ENCODE peak calls at places on chromosome 9, in seven cellular contexts. G, M, V, Q, J, L and W are unnamed samples.

GRCh38 chr9:125646222-125647100 is 60.5 kb downstream of the MAPKAP1 start:
- DNase-seq in M (no peak), G (no peak), L (no peak), V (peak), J (no peak), Q (no peak), W (no peak)

GRCh38 chr9:86452194-86452828 is 98.1 kb upstream of the TUT7 start:
- DNase-seq in Q (no peak), G (peak), J (no peak), V (peak), M (no peak), L (peak), W (no peak)

GRCh38 chr9:9552665-9553064 is 1060.1 kb downstream of the PTPRD start:
- DNase-seq in L (no peak), V (no peak), Q (no peak), J (no peak), G (no peak), M (no peak), W (no peak)

GRCh38 chr9:93210324-93210973 is 26.5 kb downstream of the WNK2 start:
- DNase-seq in J (no peak), M (no peak), G (peak), L (no peak), V (no peak), Q (no peak), W (no peak)

GRCh38 chr9:124716795-124717194 is 54.3 kb downstream of the NR6A1 start:
- DNase-seq in V (no peak), L (peak), M (no peak), G (no peak), J (no peak), Q (no peak), W (peak)

GRCh38 chr9:127838375-127839078 is 15.9 kb downstream of the ENG start:
- DNase-seq in J (no peak), M (no peak), L (peak), G (no peak), V (peak), Q (peak), W (peak)

GRCh38 chr9:130342714-130343085 is 77.1 kb downstream of the HMCN2 start:
- DNase-seq in G (no peak), J (no peak), Q (peak), L (no peak), V (no peak), M (no peak), W (no peak)

GRCh38 chr9:101365181-101365580 is 19.6 kb downstream of the BAAT start:
- DNase-seq in Q (no peak), G (no peak), M (no peak), J (no peak), L (no peak), V (peak), W (no peak)

GRCh38 chr9:73219985-73220626 is 68.4 kb downstream of the ANXA1 start:
- DNase-seq in L (peak), M (no peak), Q (no peak), G (no peak), J (no peak), V (peak), W (peak)

GRCh38 chr9:14909631-14910177 is 524 bp downstream of the FREM1 start:
- DNase-seq in J (no peak), Q (no peak), V (no peak), G (no peak), L (no peak), M (peak), W (no peak)

GRCh38 chr9:96758845-96759673 is 18.8 kb downstream of the ZNF510 start:
- DNase-seq in J (no peak), V (peak), L (no peak), M (peak), Q (no peak), G (no peak), W (peak)

GRCh38 chr9:75039804-75040203 is 11.7 kb upstream of the CARNMT1 start:
- DNase-seq in V (no peak), J (no peak), L (peak), G (no peak), Q (no peak), M (no peak), W (no peak)

GRCh38 chr9:129708799-129709198 is 43.4 kb downstream of the PRRX2 start:
- DNase-seq in V (no peak), J (no peak), M (no peak), L (peak), G (no peak), Q (no peak), W (no peak)

GRCh38 chr9:105438136-105438839 is 9.5 kb upstream of the FSD1L start:
- DNase-seq in M (no peak), G (no peak), V (peak), Q (no peak), L (peak), J (no peak), W (peak)

GRCh38 chr9:105697871-105698270 is 3.5 kb downstream of the TMEM38B start:
- DNase-seq in G (no peak), M (no peak), Q (no peak), J (no peak), L (no peak), V (no peak), W (peak)

DNA sequence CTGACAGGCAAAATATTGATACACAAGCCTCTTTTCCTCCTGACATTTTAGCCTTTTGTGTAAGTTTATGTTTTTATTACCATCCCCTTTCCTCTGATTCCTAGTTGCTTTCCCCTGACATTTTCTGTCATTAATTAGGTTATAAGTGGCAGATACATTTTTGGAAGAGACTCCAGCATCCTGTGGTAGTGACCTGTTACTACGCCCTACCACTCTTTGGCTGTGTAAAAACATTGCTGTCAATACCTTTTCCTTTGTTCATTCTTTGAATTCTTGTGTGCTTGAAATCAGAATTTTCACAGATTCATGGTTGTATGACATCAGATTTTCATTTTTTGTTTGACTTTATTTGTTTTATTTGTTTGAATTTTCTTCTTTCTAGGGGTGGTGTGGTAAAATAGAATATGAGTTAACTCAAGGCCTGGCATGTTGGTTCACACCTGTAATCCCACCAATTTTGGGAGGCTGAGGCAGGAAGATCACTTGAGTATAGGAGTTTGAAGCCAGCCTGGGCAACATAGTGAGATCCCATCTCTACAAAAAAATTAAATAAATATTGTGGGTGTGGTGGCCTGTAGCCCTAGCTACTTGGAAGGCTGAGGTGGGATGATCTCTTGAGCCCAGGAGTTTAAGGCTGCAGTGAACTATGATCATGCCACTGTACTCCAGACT is 43.4 kb downstream of the UBE2R2 start:
- DNase-seq in M (peak), L (no peak), G (no peak), J (no peak), Q (no peak), V (peak), W (no peak)
- TF ChIP-seq CTCF in M (peak), L (no peak), G (no peak), J (no peak), Q (no peak), V (no peak), W (peak)

GRCh38 chr9:109113239-109113638 is 6.5 kb downstream of the TMEM245 start:
- DNase-seq in J (no peak), V (no peak), L (no peak), Q (no peak), G (no peak), M (no peak), W (no peak)

GRCh38 chr9:109108318-109108717 is 11.4 kb downstream of the TMEM245 start:
- DNase-seq in M (no peak), V (peak), L (peak), J (no peak), Q (no peak), G (no peak), W (peak)

GRCh38 chr9:109107402-109108240 is 12.1 kb downstream of the TMEM245 start:
- DNase-seq in Q (no peak), J (no peak), M (no peak), L (peak), G (no peak), V (peak), W (peak)

GRCh38 chr9:109109962-109110325 is 9.8 kb downstream of the TMEM245 start:
- DNase-seq in G (no peak), V (peak), M (no peak), L (no peak), J (no peak), Q (no peak), W (no peak)

DNA sequence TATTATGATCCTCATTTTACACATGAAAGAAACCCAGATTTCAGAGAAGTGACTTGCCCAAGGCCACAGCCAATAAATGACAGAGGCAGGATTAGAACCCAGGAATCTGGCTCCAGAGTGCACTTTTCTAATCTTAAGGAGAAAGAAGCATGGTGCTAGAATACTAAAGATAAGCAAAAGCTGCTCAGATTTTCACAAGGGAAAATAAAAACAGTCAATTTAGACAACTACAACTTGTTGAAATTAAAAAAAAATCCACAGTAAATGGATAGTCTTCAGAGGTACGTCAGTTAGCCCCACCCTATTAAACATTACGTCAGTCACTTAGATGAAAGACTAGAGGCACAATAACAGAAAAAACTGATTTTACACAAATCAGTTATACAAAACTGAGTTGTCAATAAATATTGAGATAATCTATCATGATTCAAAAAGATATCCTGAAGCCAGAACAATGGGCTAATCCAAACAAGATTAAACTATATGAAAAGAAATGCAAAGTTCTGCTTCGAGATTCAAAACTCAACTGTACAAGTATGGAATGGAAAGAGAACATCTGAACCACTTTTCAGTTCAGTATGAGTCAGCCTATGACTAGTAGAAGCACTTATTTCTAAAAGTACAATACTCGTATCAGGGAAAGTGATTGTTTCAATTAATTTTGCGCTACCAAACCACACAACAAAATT is 9.3 kb downstream of the TMEM245 start:
- DNase-seq in Q (no peak), L (peak), V (peak), J (no peak), G (no peak), M (no peak), W (peak)
- H3K4me3 ChIP-seq in Q (no peak), L (no peak), V (no peak), J (no peak), G (no peak), M (no peak), W (no peak)

GRCh38 chr9:36210722-36211121 is 20.0 kb downstream of the CLTA start:
- DNase-seq in L (no peak), Q (no peak), J (no peak), M (no peak), G (no peak), V (no peak), W (no peak)

GRCh38 chr9:36208521-36209253 is 18.0 kb downstream of the CLTA start:
- DNase-seq in M (no peak), Q (no peak), V (peak), L (peak), J (no peak), G (no peak), W (no peak)

GRCh38 chr9:36207546-36208012 is 16.9 kb downstream of the CLTA start:
- DNase-seq in M (no peak), J (no peak), Q (no peak), V (peak), G (no peak), L (peak), W (peak)

GRCh38 chr9:36207016-36207415 is 16.3 kb downstream of the CLTA start:
- DNase-seq in G (no peak), Q (no peak), J (no peak), V (peak), L (peak), M (no peak), W (peak)

GRCh38 chr9:36204906-36205547 is 14.3 kb downstream of the CLTA start:
- DNase-seq in M (peak), V (peak), J (peak), L (peak), G (no peak), Q (no peak), W (no peak)
- TF ChIP-seq CTCF in M (peak), V (peak), J (peak), L (peak), G (no peak), Q (peak), W (peak)

GRCh38 chr9:16469184-16469583 is 401.3 kb downstream of the BNC2 start:
- DNase-seq in G (no peak), M (no peak), J (no peak), Q (no peak), V (no peak), L (no peak), W (no peak)
- H3K4me3 ChIP-seq in G (no peak), M (no peak), J (no peak), Q (no peak), V (no peak), L (no peak), W (no peak)

DNA sequence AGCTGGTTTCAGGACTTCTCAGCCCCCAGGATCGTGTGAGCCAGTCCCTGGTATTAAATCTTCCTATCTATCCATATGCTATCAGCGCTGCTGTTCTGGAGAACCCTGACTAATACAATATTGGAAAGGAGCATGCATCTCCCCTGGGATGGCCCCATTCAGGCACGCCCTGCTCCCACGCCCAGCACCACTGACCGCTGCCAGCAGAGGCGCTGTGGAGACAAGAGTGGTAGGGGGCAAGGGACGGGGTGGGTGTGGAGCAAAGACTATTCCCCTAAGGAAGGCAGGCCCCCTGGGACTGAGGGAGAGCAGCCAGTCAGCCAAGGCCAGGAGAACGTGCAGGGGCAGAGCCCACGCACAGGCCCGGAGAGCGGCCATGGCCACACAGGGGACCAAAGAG is 116.0 kb downstream of the VAV2 start:
- DNase-seq in G (no peak), L (no peak), M (peak), V (peak), J (no peak), Q (no peak), W (no peak)
- TF ChIP-seq CTCF in G (no peak), L (no peak), M (peak), V (peak), J (no peak), Q (no peak), W (peak)

DNA sequence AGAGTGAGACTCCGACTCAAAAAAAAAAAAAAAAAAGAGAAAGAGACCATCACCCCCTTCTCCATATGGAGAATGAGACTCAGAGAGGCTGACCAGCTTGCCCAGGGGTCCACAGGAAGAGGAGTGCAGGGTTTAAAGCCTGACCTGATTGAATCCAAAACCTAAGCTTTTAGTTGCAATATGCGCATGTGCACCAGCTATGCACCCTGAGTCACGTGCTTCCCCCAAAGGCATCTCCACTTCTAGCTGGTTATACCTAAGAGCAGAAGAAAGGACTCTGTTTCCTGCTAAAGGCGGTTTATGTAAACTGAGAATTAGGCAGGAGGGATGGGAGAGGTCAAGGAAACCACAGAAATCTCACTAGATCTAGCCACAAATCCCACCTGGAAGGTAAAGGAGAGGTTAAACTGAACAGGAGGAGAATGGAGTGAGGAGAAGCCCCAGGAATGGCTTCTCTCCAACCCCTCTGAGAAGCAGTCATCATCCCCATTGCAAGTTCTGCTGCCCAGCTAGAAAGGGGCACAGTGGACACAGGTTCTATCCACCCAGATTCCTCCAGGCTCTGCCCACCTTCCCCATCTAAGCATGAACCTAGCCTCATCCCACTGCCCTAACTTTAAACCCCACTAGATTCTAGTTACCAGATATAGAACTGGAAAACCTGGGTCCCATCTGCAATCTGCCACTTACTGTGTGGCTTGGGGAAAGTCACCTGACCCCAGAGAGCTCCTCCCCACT is 171.3 kb downstream of the ACTL7B start:
- DNase-seq in V (no peak), Q (no peak), L (no peak), M (no peak), J (no peak), G (no peak), W (no peak)
- H3K4me3 ChIP-seq in V (no peak), Q (no peak), L (no peak), M (no peak), J (no peak), G (no peak), W (no peak)

GRCh38 chr9:32589083-32589713 is 16.2 kb upstream of the NDUFB6 start:
- DNase-seq in G (no peak), M (peak), L (peak), V (peak), J (no peak), Q (no peak), W (peak)
- TF ChIP-seq CTCF in G (no peak), M (peak), L (peak), V (peak), J (no peak), Q (peak), W (peak)

DNA sequence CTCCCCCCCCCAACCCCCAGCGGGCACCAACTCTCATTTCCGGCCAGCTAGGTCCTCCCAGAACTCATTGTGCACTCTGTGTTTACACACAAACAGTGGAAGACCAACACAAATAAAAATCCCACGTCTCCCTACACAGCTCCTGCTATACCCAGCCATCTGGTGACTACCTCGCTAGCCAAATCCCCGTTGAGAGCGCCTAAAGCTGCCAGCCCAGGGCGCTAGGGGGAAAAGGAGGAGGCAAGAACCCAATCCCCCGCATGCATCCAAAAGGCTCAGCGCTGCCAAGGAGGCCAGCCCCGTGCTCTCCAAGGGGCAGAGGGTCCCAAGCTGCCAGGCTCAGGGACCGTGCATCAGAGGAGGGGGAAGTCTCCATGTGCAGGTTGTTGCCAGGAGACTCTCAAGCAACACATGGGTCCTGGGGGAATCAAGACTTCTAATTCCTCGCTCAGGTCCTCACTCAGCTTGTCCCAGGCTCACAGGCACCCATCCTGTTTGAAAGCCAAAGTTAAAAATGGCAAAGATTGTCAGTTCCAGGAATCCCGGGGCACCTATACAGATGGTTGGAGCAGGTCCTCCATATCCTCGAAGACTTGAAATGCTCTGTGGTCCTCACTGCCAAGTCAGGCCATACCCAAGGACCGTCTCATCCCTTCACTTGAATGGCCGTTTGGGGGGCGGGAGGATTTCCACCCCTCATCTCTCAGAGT is 2.7 kb downstream of the ASTN2 start:
- DNase-seq in V (no peak), M (peak), Q (no peak), G (no peak), J (no peak), L (no peak), W (no peak)
- H3K4me3 ChIP-seq in V (no peak), M (peak), Q (no peak), G (no peak), J (no peak), L (no peak), W (no peak)